ENCODE peak calls at places on chromosome 9, in ten cellular contexts. One of them, this sample, is unnamed.

GRCh38 chr9:127550751-127551150 is 61.3 kb upstream of the STXBP1 start:
- DNase-seq in Calu3: no peak
- DNase-seq in fibroblast of the aortic adventitia: no peak
- DNase-seq in fibroblast of pulmonary artery: no peak
- DNase-seq in neural crest cell: no peak
- DNase-seq in WTC11: no peak
- DNase-seq in heart right ventricle: no peak
- DNase-seq in NB4: no peak
- DNase-seq in nephron progenitor cell: no peak
- DNase-seq in progenitor cell of endocrine pancreas: no peak
- DNase-seq in this sample: no peak

GRCh38 chr9:132482196-132482813 is 72.3 kb downstream of the CFAP77 start:
- DNase-seq in Calu3: no peak
- DNase-seq in fibroblast of the aortic adventitia: no peak
- DNase-seq in fibroblast of pulmonary artery: no peak
- DNase-seq in neural crest cell: no peak
- DNase-seq in WTC11: no peak
- DNase-seq in heart right ventricle: no peak
- DNase-seq in NB4: no peak
- DNase-seq in nephron progenitor cell: no peak
- DNase-seq in progenitor cell of endocrine pancreas: no peak
- DNase-seq in this sample: no peak

GRCh38 chr9:8095531-8096223 is 296.1 kb upstream of the DMAC1 start:
- DNase-seq in Calu3: no peak
- DNase-seq in fibroblast of the aortic adventitia: no peak
- DNase-seq in fibroblast of pulmonary artery: no peak
- DNase-seq in neural crest cell: no peak
- DNase-seq in WTC11: no peak
- DNase-seq in heart right ventricle: no peak
- DNase-seq in NB4: no peak
- DNase-seq in nephron progenitor cell: no peak
- DNase-seq in progenitor cell of endocrine pancreas: no peak
- DNase-seq in this sample: no peak

GRCh38 chr9:26012797-26013594 is 334.8 kb upstream of the TUSC1 start:
- DNase-seq in Calu3: no peak
- DNase-seq in fibroblast of the aortic adventitia: no peak
- DNase-seq in fibroblast of pulmonary artery: peak; percentile 5
- DNase-seq in neural crest cell: no peak
- DNase-seq in WTC11: no peak
- DNase-seq in heart right ventricle: no peak
- DNase-seq in NB4: no peak
- DNase-seq in nephron progenitor cell: no peak
- DNase-seq in progenitor cell of endocrine pancreas: no peak
- DNase-seq in this sample: no peak

GRCh38 chr9:106107716-106108115 is 413.4 kb downstream of the TMEM38B start:
- DNase-seq in Calu3: no peak
- DNase-seq in fibroblast of the aortic adventitia: no peak
- DNase-seq in fibroblast of pulmonary artery: no peak
- DNase-seq in neural crest cell: no peak
- DNase-seq in WTC11: no peak
- DNase-seq in heart right ventricle: no peak
- DNase-seq in NB4: no peak
- DNase-seq in nephron progenitor cell: no peak
- DNase-seq in progenitor cell of endocrine pancreas: no peak
- DNase-seq in this sample: no peak

GRCh38 chr9:110076894-110077725 is 130.8 kb downstream of the C9orf152 start:
- DNase-seq in Calu3: no peak
- DNase-seq in fibroblast of the aortic adventitia: peak; percentile 64
- DNase-seq in fibroblast of pulmonary artery: peak; percentile 74
- DNase-seq in neural crest cell: no peak
- DNase-seq in WTC11: no peak
- DNase-seq in heart right ventricle: no peak
- DNase-seq in NB4: no peak
- DNase-seq in nephron progenitor cell: no peak
- DNase-seq in progenitor cell of endocrine pancreas: no peak
- DNase-seq in this sample: no peak

GRCh38 chr9:38026021-38026809 is 42.8 kb downstream of the SHB start:
- DNase-seq in Calu3: peak; percentile 17
- DNase-seq in fibroblast of the aortic adventitia: peak; percentile 96
- DNase-seq in fibroblast of pulmonary artery: peak; percentile 93
- DNase-seq in neural crest cell: no peak
- DNase-seq in WTC11: no peak
- DNase-seq in heart right ventricle: peak; percentile 59
- DNase-seq in NB4: peak; percentile 72
- DNase-seq in nephron progenitor cell: no peak
- DNase-seq in progenitor cell of endocrine pancreas: no peak
- DNase-seq in this sample: peak; percentile 49

GRCh38 chr9:134005381-134005780 is 13.3 kb upstream of the VAV2 start:
- DNase-seq in Calu3: no peak
- DNase-seq in fibroblast of the aortic adventitia: no peak
- DNase-seq in fibroblast of pulmonary artery: no peak
- DNase-seq in neural crest cell: no peak
- DNase-seq in WTC11: no peak
- DNase-seq in heart right ventricle: no peak
- DNase-seq in NB4: no peak
- DNase-seq in nephron progenitor cell: no peak
- DNase-seq in progenitor cell of endocrine pancreas: no peak
- DNase-seq in this sample: no peak

GRCh38 chr9:130140701-130141100 is 31.5 kb upstream of the NCS1 start:
- DNase-seq in Calu3: no peak
- DNase-seq in fibroblast of the aortic adventitia: no peak
- DNase-seq in fibroblast of pulmonary artery: no peak
- DNase-seq in neural crest cell: no peak
- DNase-seq in WTC11: no peak
- DNase-seq in heart right ventricle: no peak
- DNase-seq in NB4: peak; percentile 84
- DNase-seq in nephron progenitor cell: no peak
- DNase-seq in progenitor cell of endocrine pancreas: no peak
- DNase-seq in this sample: no peak

GRCh38 chr9:744790-745456 is 96.6 kb upstream of the DMRT1 start:
- DNase-seq in Calu3: no peak
- DNase-seq in fibroblast of the aortic adventitia: peak; percentile 11
- DNase-seq in fibroblast of pulmonary artery: peak; percentile 52
- DNase-seq in neural crest cell: no peak
- DNase-seq in WTC11: no peak
- DNase-seq in heart right ventricle: peak; percentile 81
- DNase-seq in NB4: peak; percentile 31
- DNase-seq in nephron progenitor cell: no peak
- DNase-seq in progenitor cell of endocrine pancreas: no peak
- DNase-seq in this sample: no peak

GRCh38 chr9:129160712-129161533 is 17.1 kb downstream of the IER5L start:
- DNase-seq in Calu3: no peak
- DNase-seq in fibroblast of the aortic adventitia: peak; percentile 66
- DNase-seq in fibroblast of pulmonary artery: peak; percentile 43
- DNase-seq in neural crest cell: no peak
- DNase-seq in WTC11: no peak
- DNase-seq in heart right ventricle: no peak
- DNase-seq in NB4: no peak
- DNase-seq in nephron progenitor cell: no peak
- DNase-seq in progenitor cell of endocrine pancreas: no peak
- DNase-seq in this sample: no peak

GRCh38 chr9:86713970-86714369 is 233.3 kb downstream of the GAS1 start:
- DNase-seq in Calu3: no peak
- DNase-seq in fibroblast of the aortic adventitia: peak; percentile 97
- DNase-seq in fibroblast of pulmonary artery: peak; percentile 62
- DNase-seq in neural crest cell: no peak
- DNase-seq in WTC11: no peak
- DNase-seq in heart right ventricle: no peak
- DNase-seq in NB4: no peak
- DNase-seq in nephron progenitor cell: no peak
- DNase-seq in progenitor cell of endocrine pancreas: no peak
- DNase-seq in this sample: no peak

GRCh38 chr9:15509931-15510788 is 610 bp downstream of the PSIP1 start:
- DNase-seq in Calu3: peak; percentile 17
- DNase-seq in fibroblast of the aortic adventitia: no peak
- DNase-seq in fibroblast of pulmonary artery: peak; percentile 17
- DNase-seq in neural crest cell: peak; percentile 30
- DNase-seq in WTC11: peak; percentile 68
- DNase-seq in heart right ventricle: peak; percentile 29
- DNase-seq in NB4: peak; percentile 74
- DNase-seq in nephron progenitor cell: no peak
- DNase-seq in progenitor cell of endocrine pancreas: peak; percentile 31
- DNase-seq in this sample: peak; percentile 40

GRCh38 chr9:115146581-115147021 is 28.6 kb upstream of the TNC start:
- DNase-seq in Calu3: no peak
- DNase-seq in fibroblast of the aortic adventitia: peak; percentile 93
- DNase-seq in fibroblast of pulmonary artery: peak; percentile 77
- DNase-seq in neural crest cell: no peak
- DNase-seq in WTC11: no peak
- DNase-seq in heart right ventricle: no peak
- DNase-seq in NB4: no peak
- DNase-seq in nephron progenitor cell: no peak
- DNase-seq in progenitor cell of endocrine pancreas: no peak
- DNase-seq in this sample: no peak

GRCh38 chr9:121463026-121463827 is 36.4 kb downstream of the GGTA1 start:
- DNase-seq in Calu3: peak; percentile 40
- DNase-seq in fibroblast of the aortic adventitia: peak; percentile 23
- DNase-seq in fibroblast of pulmonary artery: peak; percentile 46
- DNase-seq in neural crest cell: peak; percentile 47
- DNase-seq in WTC11: peak; percentile 82
- DNase-seq in heart right ventricle: peak; percentile 73
- DNase-seq in NB4: peak; percentile 44
- DNase-seq in nephron progenitor cell: peak; percentile 73
- DNase-seq in progenitor cell of endocrine pancreas: peak; percentile 16
- DNase-seq in this sample: peak; percentile 82

GRCh38 chr9:17402309-17402708 is 176.6 kb upstream of the SH3GL2 start:
- DNase-seq in Calu3: no peak
- DNase-seq in fibroblast of the aortic adventitia: peak; percentile 30
- DNase-seq in fibroblast of pulmonary artery: peak; percentile 51
- DNase-seq in neural crest cell: no peak
- DNase-seq in WTC11: no peak
- DNase-seq in heart right ventricle: no peak
- DNase-seq in NB4: peak; percentile 84
- DNase-seq in nephron progenitor cell: no peak
- DNase-seq in progenitor cell of endocrine pancreas: no peak
- DNase-seq in this sample: peak; percentile 11
- TF ChIP-seq CTCF in Calu3: no peak
- TF ChIP-seq CTCF in fibroblast of the aortic adventitia: no peak
- TF ChIP-seq CTCF in fibroblast of pulmonary artery: peak; percentile 8
- TF ChIP-seq CTCF in neural crest cell: peak; percentile 41
- TF ChIP-seq CTCF in WTC11: no peak
- TF ChIP-seq CTCF in heart right ventricle: no peak
- TF ChIP-seq CTCF in NB4: peak; percentile 20
- TF ChIP-seq CTCF in nephron progenitor cell: peak; percentile 13
- TF ChIP-seq CTCF in progenitor cell of endocrine pancreas: peak; percentile 11
- TF ChIP-seq CTCF in this sample: peak; percentile 41

DNA sequence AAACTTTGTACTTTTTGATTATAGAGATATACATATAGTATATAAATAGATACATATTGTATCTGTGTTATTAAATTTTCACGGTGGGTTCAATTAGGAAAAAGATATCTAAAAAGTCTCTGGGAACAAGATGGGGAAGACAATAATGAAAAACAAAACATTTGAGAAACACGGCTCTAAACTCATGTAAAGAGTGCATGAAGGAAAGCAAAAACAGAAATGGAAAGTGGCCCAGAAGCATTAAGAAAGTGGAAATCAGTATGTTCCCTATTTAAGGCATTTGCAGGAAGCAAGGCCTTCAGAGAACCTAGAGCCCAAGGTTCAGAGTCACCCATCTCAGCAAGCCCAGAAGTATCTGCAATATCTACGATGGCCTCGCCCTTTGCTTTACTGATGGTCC is at the start of gene IFNA1:
- DNase-seq in Calu3: no peak
- DNase-seq in fibroblast of the aortic adventitia: no peak
- DNase-seq in fibroblast of pulmonary artery: no peak
- DNase-seq in neural crest cell: no peak
- DNase-seq in WTC11: no peak
- DNase-seq in heart right ventricle: no peak
- DNase-seq in NB4: no peak
- DNase-seq in nephron progenitor cell: no peak
- DNase-seq in progenitor cell of endocrine pancreas: no peak
- DNase-seq in this sample: no peak
- TF ChIP-seq CTCF in Calu3: no peak
- TF ChIP-seq CTCF in fibroblast of the aortic adventitia: no peak
- TF ChIP-seq CTCF in fibroblast of pulmonary artery: no peak
- TF ChIP-seq CTCF in neural crest cell: no peak
- TF ChIP-seq CTCF in WTC11: no peak
- TF ChIP-seq CTCF in heart right ventricle: no peak
- TF ChIP-seq CTCF in NB4: no peak
- TF ChIP-seq CTCF in nephron progenitor cell: no peak
- TF ChIP-seq CTCF in progenitor cell of endocrine pancreas: no peak
- TF ChIP-seq CTCF in this sample: no peak

GRCh38 chr9:22244141-22245011 is 202.2 kb upstream of the DMRTA1 start:
- DNase-seq in Calu3: peak; percentile 63
- DNase-seq in fibroblast of the aortic adventitia: peak; percentile 73
- DNase-seq in fibroblast of pulmonary artery: peak; percentile 81
- DNase-seq in neural crest cell: peak; percentile 19
- DNase-seq in WTC11: peak; percentile 55
- DNase-seq in heart right ventricle: no peak
- DNase-seq in NB4: no peak
- DNase-seq in nephron progenitor cell: peak; percentile 45
- DNase-seq in progenitor cell of endocrine pancreas: no peak
- DNase-seq in this sample: peak; percentile 55
- TF ChIP-seq CTCF in Calu3: peak; percentile 40
- TF ChIP-seq CTCF in fibroblast of the aortic adventitia: peak; percentile 72
- TF ChIP-seq CTCF in fibroblast of pulmonary artery: peak; percentile 80
- TF ChIP-seq CTCF in neural crest cell: peak; percentile 60
- TF ChIP-seq CTCF in WTC11: no peak
- TF ChIP-seq CTCF in heart right ventricle: peak; percentile 46
- TF ChIP-seq CTCF in NB4: no peak
- TF ChIP-seq CTCF in nephron progenitor cell: peak; percentile 40
- TF ChIP-seq CTCF in progenitor cell of endocrine pancreas: peak; percentile 60
- TF ChIP-seq CTCF in this sample: peak; percentile 30

GRCh38 chr9:98254236-98255063 is 999 bp downstream of the TBC1D2 start:
- DNase-seq in Calu3: no peak
- DNase-seq in fibroblast of the aortic adventitia: no peak
- DNase-seq in fibroblast of pulmonary artery: no peak
- DNase-seq in neural crest cell: no peak
- DNase-seq in WTC11: no peak
- DNase-seq in heart right ventricle: no peak
- DNase-seq in NB4: no peak
- DNase-seq in nephron progenitor cell: no peak
- DNase-seq in progenitor cell of endocrine pancreas: no peak
- DNase-seq in this sample: no peak

GRCh38 chr9:98255578-98256296 is at the start of gene TBC1D2:
- DNase-seq in Calu3: peak; percentile 95
- DNase-seq in fibroblast of the aortic adventitia: peak; percentile 93
- DNase-seq in fibroblast of pulmonary artery: peak; percentile 95
- DNase-seq in neural crest cell: peak; percentile 93
- DNase-seq in WTC11: peak; percentile 98
- DNase-seq in heart right ventricle: peak; percentile 96
- DNase-seq in NB4: peak; percentile 95
- DNase-seq in nephron progenitor cell: peak; percentile 98
- DNase-seq in progenitor cell of endocrine pancreas: peak; percentile 97
- DNase-seq in this sample: peak; percentile 97

GRCh38 chr9:98256632-98257218 is 1.3 kb upstream of the TBC1D2 start:
- DNase-seq in Calu3: no peak
- DNase-seq in fibroblast of the aortic adventitia: no peak
- DNase-seq in fibroblast of pulmonary artery: no peak
- DNase-seq in neural crest cell: no peak
- DNase-seq in WTC11: no peak
- DNase-seq in heart right ventricle: no peak
- DNase-seq in NB4: peak; percentile 70
- DNase-seq in nephron progenitor cell: peak; percentile 16
- DNase-seq in progenitor cell of endocrine pancreas: no peak
- DNase-seq in this sample: no peak

GRCh38 chr9:98253563-98253962 is 1.9 kb downstream of the TBC1D2 start:
- DNase-seq in Calu3: no peak
- DNase-seq in fibroblast of the aortic adventitia: no peak
- DNase-seq in fibroblast of pulmonary artery: no peak
- DNase-seq in neural crest cell: no peak
- DNase-seq in WTC11: no peak
- DNase-seq in heart right ventricle: no peak
- DNase-seq in NB4: no peak
- DNase-seq in nephron progenitor cell: no peak
- DNase-seq in progenitor cell of endocrine pancreas: no peak
- DNase-seq in this sample: no peak

GRCh38 chr9:98255064-98255577 is 328 bp downstream of the TBC1D2 start:
- DNase-seq in Calu3: no peak
- DNase-seq in fibroblast of the aortic adventitia: peak; percentile 49
- DNase-seq in fibroblast of pulmonary artery: peak; percentile 52
- DNase-seq in neural crest cell: no peak
- DNase-seq in WTC11: no peak
- DNase-seq in heart right ventricle: no peak
- DNase-seq in NB4: peak; percentile 52
- DNase-seq in nephron progenitor cell: no peak
- DNase-seq in progenitor cell of endocrine pancreas: peak; percentile 14
- DNase-seq in this sample: peak; percentile 38
- TF ChIP-seq CTCF in Calu3: no peak
- TF ChIP-seq CTCF in fibroblast of the aortic adventitia: peak; percentile 16
- TF ChIP-seq CTCF in fibroblast of pulmonary artery: no peak
- TF ChIP-seq CTCF in neural crest cell: no peak
- TF ChIP-seq CTCF in WTC11: no peak
- TF ChIP-seq CTCF in heart right ventricle: no peak
- TF ChIP-seq CTCF in NB4: no peak
- TF ChIP-seq CTCF in nephron progenitor cell: no peak
- TF ChIP-seq CTCF in progenitor cell of endocrine pancreas: no peak
- TF ChIP-seq CTCF in this sample: no peak